ENCODE peak calls at places on chromosomes 5 and 9, in six cellular contexts. W is endodermal cell, I is mammary epithelial cell, Q is fibroblast of the aortic adventitia, G is heart right ventricle, A is foreskin fibroblast. M is an unnamed sample.

GRCh38 chr9:40927851-40928802 is 200.4 kb downstream of the FOXD4L6 start:
- DNase-seq in W (peak), I (no peak), Q (no peak), G (no peak), A (no peak), M (no peak)

GRCh38 chr5:82509726-82510125 is 231.6 kb upstream of the RPS23 start:
- DNase-seq in W (no peak), I (no peak), Q (no peak), G (no peak), A (no peak), M (no peak)

GRCh38 chr5:149605998-149606721 is 24.9 kb downstream of the ARHGEF37 start:
- DNase-seq in W (no peak), I (peak), Q (peak), G (no peak), A (peak), M (peak)

GRCh38 chr5:126736141-126736540 is 40.8 kb upstream of the LMNB1 start:
- DNase-seq in W (peak), I (peak), Q (no peak), G (no peak), A (peak), M (no peak)

GRCh38 chr5:7471710-7472109 is 75.8 kb downstream of the ADCY2 start:
- DNase-seq in W (no peak), I (no peak), Q (no peak), G (no peak), A (no peak), M (no peak)

GRCh38 chr5:75523275-75523674 is 11.6 kb downstream of the POLK start:
- DNase-seq in W (no peak), I (peak), Q (no peak), G (no peak), A (no peak), M (no peak)

GRCh38 chr9:136051568-136052432 is 43.3 kb downstream of the NACC2 start:
- DNase-seq in W (peak), I (peak), Q (peak), G (peak), A (peak), M (peak)

GRCh38 chr5:108661030-108661429 is 86.7 kb upstream of the FER start:
- DNase-seq in W (no peak), I (no peak), Q (no peak), G (no peak), A (no peak), M (no peak)

GRCh38 chr9:114774504-114774903 is 31.3 kb downstream of the TNFSF15 start:
- DNase-seq in W (no peak), I (no peak), Q (no peak), G (no peak), A (no peak), M (no peak)

GRCh38 chr5:175652741-175653663 is 4.9 kb upstream of the HRH2 start:
- DNase-seq in W (no peak), I (no peak), Q (no peak), G (no peak), A (no peak), M (no peak)

GRCh38 chr5:96408276-96408777 is 24.7 kb downstream of the PCSK1 start:
- DNase-seq in W (no peak), I (peak), Q (peak), G (no peak), A (peak), M (peak)
- H3K4me3 ChIP-seq in W (no peak), I (no peak), Q (no peak), G (no peak), A (no peak), M (no peak)

GRCh38 chr5:102545175-102545574 is 46.4 kb upstream of the SLCO6A1 start:
- DNase-seq in W (peak), I (no peak), Q (no peak), G (no peak), A (peak), M (no peak)
- TF ChIP-seq CTCF in W (peak), I (peak), Q (peak), G (no peak), A (peak), M (peak)

DNA sequence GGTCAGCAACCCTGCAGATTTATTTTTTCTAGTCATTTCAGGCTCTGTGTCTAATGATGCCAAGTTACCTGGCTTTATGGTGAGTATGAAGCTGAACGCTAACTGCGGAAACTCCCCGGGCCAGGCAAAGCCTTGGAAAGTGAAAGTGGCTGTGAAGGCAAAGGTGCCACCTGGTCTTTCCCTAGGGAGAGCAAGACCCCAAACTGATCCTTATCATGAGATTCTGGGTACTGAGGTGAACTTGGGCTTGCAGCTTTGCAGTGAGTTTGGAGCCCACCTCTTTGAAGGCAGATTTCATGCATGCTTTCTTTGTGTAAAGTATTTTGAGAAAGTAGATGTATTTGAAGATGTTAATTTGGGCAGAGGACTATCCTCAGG is 63.3 kb downstream of the CARTPT start:
- DNase-seq in W (no peak), I (peak), Q (no peak), G (no peak), A (no peak), M (no peak)
- H3K4me3 ChIP-seq in W (no peak), I (no peak), Q (no peak), G (no peak), A (no peak), M (no peak)

GRCh38 chr5:177446184-177447065 is at the start of gene PRR7:
- DNase-seq in W (peak), I (peak), Q (peak), G (peak), A (peak), M (peak)
- TF ChIP-seq CTCF in W (peak), I (no peak), Q (no peak), G (no peak), A (no peak), M (no peak)

GRCh38 chr5:153555420-153556114 is 65.1 kb downstream of the GRIA1 start:
- DNase-seq in W (no peak), I (no peak), Q (no peak), G (no peak), A (no peak), M (no peak)
- H3K4me3 ChIP-seq in W (no peak), I (no peak), Q (no peak), G (no peak), A (no peak), M (no peak)

DNA sequence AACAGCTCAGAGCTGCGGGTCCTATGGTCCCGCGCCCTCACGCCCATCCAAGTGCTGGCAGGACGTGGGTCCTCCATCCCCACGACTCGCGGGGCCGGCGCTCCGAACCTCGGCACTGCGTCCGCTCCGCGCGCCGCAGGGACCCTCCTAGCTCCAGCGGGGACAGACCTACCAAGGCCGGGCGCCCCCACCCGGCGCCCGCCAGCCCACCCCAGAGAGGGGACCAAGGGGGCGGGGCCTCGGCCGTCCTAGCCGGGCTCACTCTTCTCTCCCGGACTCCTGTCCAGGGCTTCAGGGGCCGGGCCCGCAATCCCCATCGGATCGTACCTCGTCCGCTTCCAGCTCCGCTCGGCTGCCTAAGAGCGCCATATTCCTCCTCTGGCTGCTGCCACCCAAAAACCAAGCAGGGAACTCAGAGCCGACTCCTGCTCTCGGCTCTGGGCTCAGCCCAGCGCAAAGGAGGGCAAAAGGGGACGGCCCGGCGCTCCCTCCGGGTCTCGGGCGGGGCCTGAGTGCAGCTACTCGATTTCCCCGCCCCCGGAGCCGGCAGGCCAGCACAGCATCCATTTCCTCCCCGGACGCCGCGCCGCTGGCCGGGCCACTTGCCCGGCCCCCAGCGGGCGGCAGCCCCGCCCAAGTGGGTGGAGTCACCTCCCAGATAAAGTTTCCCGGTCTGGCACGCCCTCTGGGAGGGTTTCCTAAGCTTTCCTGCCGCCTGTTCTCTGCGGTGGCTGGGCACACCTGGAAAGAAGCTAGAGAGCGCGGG is at the start of gene TTC39B:
- DNase-seq in W (peak), I (peak), Q (peak), G (peak), A (peak), M (peak)
- TF ChIP-seq CTCF in W (peak), I (no peak), Q (no peak), G (no peak), A (no peak), M (peak)

GRCh38 chr5:59036274-59036961 is 453.5 kb downstream of the RAB3C start:
- DNase-seq in W (no peak), I (peak), Q (peak), G (no peak), A (peak), M (peak)
- H3K4me3 ChIP-seq in W (no peak), I (no peak), Q (no peak), G (peak), A (peak), M (peak)

DNA sequence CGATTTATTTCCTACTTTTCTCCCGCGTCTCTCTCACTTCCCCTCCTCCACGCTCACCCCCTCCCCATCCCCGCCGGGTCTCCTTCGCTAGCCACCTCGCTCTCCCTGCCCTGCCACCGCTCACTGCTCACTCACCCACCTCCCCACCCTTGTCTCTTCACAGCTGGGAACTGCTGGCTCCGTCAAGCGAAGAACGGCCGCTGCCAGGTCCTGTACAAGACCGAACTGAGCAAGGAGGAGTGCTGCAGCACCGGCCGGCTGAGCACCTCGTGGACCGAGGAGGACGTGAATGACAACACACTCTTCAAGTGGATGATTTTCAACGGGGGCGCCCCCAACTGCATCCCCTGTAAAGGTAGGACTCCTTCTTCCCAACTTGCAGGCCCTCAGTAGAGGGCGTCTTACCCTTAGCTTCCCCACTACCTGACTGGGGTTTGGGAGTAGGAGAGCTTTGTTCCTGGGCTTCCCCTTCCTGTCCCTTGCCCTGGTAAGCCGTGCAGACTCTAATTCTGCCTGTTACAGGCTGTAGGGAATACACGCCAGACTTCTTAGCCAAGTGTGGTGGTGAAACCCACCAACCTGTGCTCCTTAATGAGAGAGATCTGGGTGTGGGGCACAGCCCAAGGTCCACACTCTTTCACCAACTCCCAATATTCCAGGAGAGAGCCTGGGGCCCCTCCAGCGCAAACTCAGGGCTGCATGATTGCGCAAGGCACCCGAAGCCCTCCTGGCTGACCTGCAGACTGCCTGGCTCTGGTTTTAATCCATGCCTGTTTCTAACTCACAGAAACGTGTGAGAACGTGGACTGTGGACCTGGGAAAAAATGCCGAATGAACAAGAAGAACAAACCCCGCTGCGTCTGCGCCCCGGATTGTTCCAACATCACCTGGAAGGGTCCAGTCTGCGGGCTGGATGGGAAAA is 2.5 kb downstream of the FST start:
- DNase-seq in W (peak), I (peak), Q (peak), G (peak), A (peak), M (peak)
- TF ChIP-seq CTCF in W (peak), I (peak), Q (peak), G (peak), A (peak), M (peak)